ENCODE peak calls at places on chromosomes 16 and 17, in four cellular contexts. E is adipocyte, L is fibroblast of pulmonary artery, D is PC-3. A is an unnamed sample.

GRCh38 chr17:72039490-72039889 is 81.3 kb upstream of the SOX9 start:
- DNase-seq in D (no peak), E (no peak), L (no peak), A (no peak)

GRCh38 chr17:28925912-28926365 is 23.1 kb upstream of the DHRS13 start:
- DNase-seq in E (peak), L (peak), D (peak), A (peak)

GRCh38 chr17:43552229-43552837 is 6.2 kb upstream of the ETV4 start:
- DNase-seq in L (no peak), E (no peak), D (no peak), A (no peak)

GRCh38 chr16:7646831-7647230 is 314.2 kb downstream of the RBFOX1 start:
- DNase-seq in L (no peak), D (no peak), E (no peak), A (no peak)

GRCh38 chr16:71339481-71340171 is 18.9 kb upstream of the CALB2 start:
- DNase-seq in E (no peak), D (no peak), L (no peak), A (no peak)

GRCh38 chr16:31700200-31700529 is 172.5 kb downstream of the AHSP start:
- DNase-seq in D (peak), L (no peak), E (no peak), A (no peak)

GRCh38 chr16:21326459-21326858 is 48.4 kb upstream of the CRYM start:
- DNase-seq in L (no peak), E (no peak), D (no peak), A (no peak)

GRCh38 chr16:60929-61878 is 7.6 kb downstream of the SNRNP25 start:
- DNase-seq in D (no peak), E (no peak), L (no peak), A (no peak)

GRCh38 chr17:40451420-40451819 is 8.2 kb downstream of the IGFBP4 start:
- DNase-seq in E (peak), D (no peak), L (peak), A (peak)

GRCh38 chr16:50665128-50665878 is 15.8 kb downstream of the SNX20 start:
- DNase-seq in L (peak), D (peak), E (peak), A (peak)

GRCh38 chr16:4890026-4890425 is 42.7 kb downstream of the UBN1 start:
- DNase-seq in E (no peak), L (no peak), D (no peak), A (no peak)

GRCh38 chr17:1188812-1189211 is 9.0 kb upstream of the ABR start:
- DNase-seq in E (no peak), D (no peak), L (peak), A (peak)

GRCh38 chr16:9091867-9092281 is 430 bp downstream of the HAPSTR1 start:
- DNase-seq in E (peak), L (peak), D (no peak), A (peak)

GRCh38 chr17:1413281-1413791 is 13.3 kb upstream of the YWHAE start:
- DNase-seq in E (peak), L (peak), D (peak), A (peak)

GRCh38 chr16:23155445-23156049 is 6.3 kb upstream of the USP31 start:
- DNase-seq in D (peak), E (no peak), L (peak), A (peak)

GRCh38 chr16:87044829-87045228 is 272.4 kb downstream of the C16orf95 start:
- DNase-seq in D (no peak), E (no peak), L (no peak), A (no peak)
- H3K4me3 ChIP-seq in D (no peak), E (no peak), L (no peak), A (no peak)

DNA sequence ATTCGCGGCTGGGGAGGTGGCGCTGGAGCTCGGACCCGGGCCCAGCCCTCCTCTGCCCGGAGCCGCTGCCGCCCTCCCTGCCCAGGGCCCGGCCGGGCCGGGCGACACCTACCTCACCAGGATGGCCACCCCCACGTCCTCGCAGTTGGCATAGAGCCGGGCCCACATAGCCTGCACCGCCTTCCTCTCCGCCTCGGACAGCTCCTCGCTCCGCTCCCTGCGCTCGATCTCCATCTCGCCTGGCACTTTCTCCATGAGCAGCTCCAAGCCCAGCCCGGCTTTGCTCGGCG is 276 bp downstream of the CYGB start:
- DNase-seq in D (no peak), E (no peak), L (peak), A (peak)
- H3K4me3 ChIP-seq in D (no peak), E (peak), L (peak), A (peak)

GRCh38 chr17:78525511-78526160 is 51.6 kb downstream of the DNAH17 start:
- DNase-seq in D (no peak), L (no peak), E (no peak), A (no peak)
- H3K4me3 ChIP-seq in D (no peak), L (no peak), E (no peak), A (no peak)

DNA sequence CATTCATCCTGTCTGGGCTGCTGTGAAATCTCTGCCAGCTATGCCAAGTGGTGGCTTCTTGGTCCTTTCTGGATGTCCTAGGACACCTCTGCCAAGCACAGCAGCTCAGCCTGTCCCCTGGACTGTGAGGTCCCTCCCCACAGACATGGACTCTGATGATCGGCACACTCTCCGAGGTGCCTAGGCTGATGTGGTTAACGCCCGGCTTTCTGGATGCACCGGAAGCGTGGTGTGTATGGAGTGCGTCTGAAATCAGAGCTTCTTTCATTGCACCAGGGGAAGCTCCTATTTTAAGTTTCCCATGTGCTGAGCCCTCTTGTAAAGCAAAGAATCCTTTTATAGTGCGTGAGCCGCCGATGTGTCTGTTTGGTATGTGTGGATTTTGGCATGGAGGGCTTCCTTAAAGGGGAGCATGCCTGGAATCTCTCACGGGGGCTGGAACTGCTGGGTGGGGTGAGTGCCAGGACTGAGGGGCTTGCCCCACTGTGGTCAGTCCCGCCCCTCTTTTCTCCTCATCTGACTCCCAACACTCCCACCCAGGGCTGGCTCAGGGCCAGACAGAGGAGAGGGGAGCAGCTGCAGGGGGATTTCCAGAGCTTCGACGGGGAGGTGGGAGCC is 6.9 kb upstream of the ARHGAP23 start:
- DNase-seq in E (peak), L (peak), D (no peak), A (peak)
- H3K4me3 ChIP-seq in E (no peak), L (no peak), D (no peak), A (no peak)

DNA sequence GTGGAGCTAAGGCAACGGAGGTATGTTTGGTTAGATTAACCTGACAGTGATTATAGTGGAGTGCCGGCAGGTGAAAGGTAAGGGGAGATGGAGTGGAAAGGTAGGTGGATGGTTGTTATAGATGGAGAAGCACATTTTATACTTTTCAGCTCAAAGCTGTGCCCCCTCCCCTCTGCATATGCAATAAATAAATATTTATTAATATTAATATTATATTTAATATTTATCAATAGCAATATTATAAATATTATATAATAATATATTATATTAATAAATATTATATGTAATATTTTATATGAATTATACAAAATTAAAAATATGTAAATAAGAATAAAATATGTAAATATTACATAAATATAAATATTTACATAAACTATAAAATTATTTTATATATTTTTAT is 70.0 kb downstream of the WSCD1 start:
- DNase-seq in L (no peak), E (no peak), D (no peak), A (no peak)
- H3K4me3 ChIP-seq in L (no peak), E (no peak), D (no peak), A (no peak)

GRCh38 chr17:17834974-17835373 is 1.8 kb downstream of the SREBF1 start:
- DNase-seq in D (no peak), E (no peak), L (no peak), A (no peak)
- H3K4me3 ChIP-seq in D (peak), E (peak), L (peak), A (peak)

DNA sequence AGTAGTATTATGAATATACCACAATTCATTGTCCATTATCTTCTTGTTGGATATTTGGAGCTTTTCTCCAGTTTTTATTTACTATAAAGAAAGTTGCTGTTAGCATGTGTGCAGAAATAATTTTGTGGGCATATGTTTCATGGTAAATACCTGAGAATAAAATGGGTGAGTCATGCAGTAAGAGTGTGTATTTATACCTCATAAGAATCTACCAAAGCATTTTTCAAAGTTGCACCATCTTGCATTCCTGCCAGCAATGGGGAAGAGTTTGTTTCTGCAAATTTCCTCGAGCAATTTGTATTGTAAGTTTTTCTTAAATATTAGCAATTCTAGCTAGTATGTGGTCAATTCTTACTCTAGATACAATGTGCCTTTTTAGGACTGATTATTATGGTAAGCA is 7.9 kb upstream of the MON1B start:
- DNase-seq in L (no peak), D (peak), E (no peak), A (no peak)
- H3K4me3 ChIP-seq in L (no peak), D (peak), E (no peak), A (no peak)

GRCh38 chr17:5237541-5238016 is 2.9 kb upstream of the SCIMP start:
- DNase-seq in E (peak), L (peak), D (peak), A (peak)

GRCh38 chr17:5236871-5237540 is 2.3 kb upstream of the SCIMP start:
- DNase-seq in D (no peak), E (no peak), L (no peak), A (no peak)

GRCh38 chr17:5238333-5238732 is 3.7 kb upstream of the SCIMP start:
- DNase-seq in L (no peak), D (no peak), E (no peak), A (no peak)

GRCh38 chr17:5241861-5242671 is 7.4 kb upstream of the SCIMP start:
- DNase-seq in L (no peak), D (no peak), E (no peak), A (no peak)
- H3K4me3 ChIP-seq in L (no peak), D (no peak), E (no peak), A (no peak)

GRCh38 chr17:81061027-81061426 is 26.1 kb downstream of the BAIAP2 start:
- DNase-seq in D (no peak), E (no peak), L (no peak), A (no peak)

GRCh38 chr17:81060416-81060815 is 25.5 kb downstream of the BAIAP2 start:
- DNase-seq in E (no peak), D (no peak), L (no peak), A (no peak)

GRCh38 chr17:81063488-81064093 is 28.6 kb downstream of the BAIAP2 start:
- DNase-seq in E (no peak), L (no peak), D (no peak), A (no peak)

GRCh38 chr17:81064746-81065475 is 30.0 kb downstream of the BAIAP2 start:
- DNase-seq in E (peak), L (peak), D (no peak), A (peak)

DNA sequence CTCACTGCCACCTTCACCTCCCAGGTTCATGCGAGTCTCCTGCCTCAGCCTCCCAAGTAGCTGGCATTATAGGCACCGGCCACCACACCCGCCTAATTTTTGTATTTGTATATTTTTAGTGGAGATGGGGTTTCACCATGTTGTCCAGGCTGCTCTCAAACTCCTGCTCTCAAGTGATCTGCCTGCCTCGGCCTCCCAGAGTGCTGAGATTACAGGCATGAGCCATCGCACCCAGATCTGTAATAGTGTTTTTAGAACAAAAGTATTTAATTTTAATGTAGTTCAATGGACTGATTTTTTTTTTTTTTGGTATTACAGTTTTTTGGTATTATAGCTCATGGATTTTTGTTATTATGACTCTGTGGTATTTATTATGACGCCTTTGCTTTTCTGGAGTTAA is 27.1 kb downstream of the BAIAP2 start:
- DNase-seq in L (no peak), E (no peak), D (no peak), A (no peak)
- H3K4me3 ChIP-seq in L (no peak), E (no peak), D (no peak), A (no peak)